ENCODE peak calls at places on chromosomes 1 and 21, in nine cellular contexts. E is heart left ventricle, V is uterus, Z is AG09309, T is AG10803, O is A549, H is BE2C, L is astrocyte of the spinal cord, U is IMR-90. B is an unnamed sample.

GRCh38 chr1:64082459-64082858 is 121.0 kb upstream of the UBE2U start:
- DNase-seq in V (no peak), L (peak), T (peak), H (no peak), Z (no peak), U (peak), O (no peak), E (no peak), B (no peak)

GRCh38 chr1:85940621-85941306 is 215.8 kb downstream of the COL24A1 start:
- DNase-seq in L (no peak), H (no peak), O (no peak), V (no peak), E (no peak), U (peak), Z (peak), T (peak), B (peak)

GRCh38 chr1:198747127-198747526 is 108.3 kb downstream of the PTPRC start:
- DNase-seq in E (no peak), H (no peak), Z (no peak), U (no peak), L (no peak), O (no peak), V (no peak), T (no peak), B (no peak)

GRCh38 chr1:66968574-66968973 is 43.8 kb downstream of the MIER1 start:
- DNase-seq in L (no peak), O (no peak), H (no peak), E (no peak), V (no peak), U (peak), Z (no peak), T (no peak), B (peak)

GRCh38 chr21:41368361-41369104 is 6.7 kb downstream of the MX2 start:
- DNase-seq in U (no peak), Z (no peak), T (no peak), L (no peak), E (no peak), H (no peak), O (no peak), V (no peak), B (no peak)

GRCh38 chr1:27098447-27099153 is 56.3 kb downstream of the SLC9A1 start:
- DNase-seq in O (no peak), Z (no peak), T (peak), L (no peak), U (no peak), V (no peak), E (no peak), H (no peak), B (no peak)

GRCh38 chr1:64536836-64537490 is 67.0 kb downstream of the CACHD1 start:
- DNase-seq in H (no peak), V (no peak), O (no peak), L (no peak), T (no peak), Z (no peak), E (no peak), U (no peak), B (no peak)

GRCh38 chr21:34912022-34912933 is 136.8 kb downstream of the RUNX1 start:
- DNase-seq in Z (no peak), U (no peak), H (no peak), O (no peak), T (peak), L (no peak), E (no peak), V (no peak), B (no peak)

GRCh38 chr1:63915121-63915520 is 141.3 kb downstream of the ROR1 start:
- DNase-seq in O (no peak), T (peak), V (no peak), E (no peak), Z (no peak), L (peak), U (peak), H (peak), B (peak)

GRCh38 chr21:29187939-29188338 is 57.5 kb downstream of the MAP3K7CL start:
- DNase-seq in U (peak), O (no peak), T (peak), E (no peak), Z (peak), V (peak), L (peak), H (no peak), B (peak)

GRCh38 chr1:204093756-204094155 is 20.8 kb downstream of the SOX13 start:
- DNase-seq in L (no peak), V (no peak), Z (no peak), H (no peak), T (no peak), O (no peak), U (no peak), E (no peak), B (no peak)

GRCh38 chr1:117695796-117696505 is 90.1 kb downstream of the TENT5C start:
- DNase-seq in O (no peak), H (no peak), U (peak), T (peak), V (peak), Z (peak), E (no peak), L (peak), B (peak)

GRCh38 chr1:172429324-172430127 is 9.0 kb downstream of the C1orf105 start:
- DNase-seq in O (peak), U (peak), H (peak), T (peak), E (no peak), L (peak), V (no peak), Z (peak), B (peak)

GRCh38 chr21:46667735-46668380 is 32.4 kb downstream of the PRMT2 start:
- DNase-seq in H (peak), U (peak), Z (no peak), T (peak), L (peak), E (no peak), V (no peak), O (no peak), B (peak)

GRCh38 chr1:169676001-169676400 is 35.4 kb downstream of the SELL start:
- DNase-seq in T (peak), L (peak), Z (peak), U (peak), H (no peak), O (no peak), V (no peak), E (no peak), B (peak)

GRCh38 chr1:116949213-116949985 is 39.7 kb downstream of the PTGFRN start:
- DNase-seq in U (no peak), L (no peak), E (peak), H (no peak), T (no peak), O (no peak), V (no peak), Z (no peak), B (no peak)

GRCh38 chr1:231628207-231628876 is 1.8 kb downstream of the DISC1 start:
- DNase-seq in E (no peak), V (no peak), H (peak), U (peak), O (no peak), Z (no peak), L (no peak), T (peak), B (peak)

GRCh38 chr1:231629132-231629531 is 2.5 kb downstream of the DISC1 start:
- DNase-seq in L (no peak), Z (no peak), O (no peak), U (no peak), V (no peak), T (no peak), H (no peak), E (peak), B (peak)

GRCh38 chr1:231626535-231626950 is at the start of gene DISC1:
- DNase-seq in U (peak), Z (peak), H (peak), T (peak), V (peak), E (peak), L (peak), O (peak), B (peak)

GRCh38 chr1:231626951-231627614 is 493 bp downstream of the DISC1 start:
- DNase-seq in T (peak), U (peak), Z (no peak), V (peak), O (peak), E (peak), L (peak), H (peak), B (peak)

DNA sequence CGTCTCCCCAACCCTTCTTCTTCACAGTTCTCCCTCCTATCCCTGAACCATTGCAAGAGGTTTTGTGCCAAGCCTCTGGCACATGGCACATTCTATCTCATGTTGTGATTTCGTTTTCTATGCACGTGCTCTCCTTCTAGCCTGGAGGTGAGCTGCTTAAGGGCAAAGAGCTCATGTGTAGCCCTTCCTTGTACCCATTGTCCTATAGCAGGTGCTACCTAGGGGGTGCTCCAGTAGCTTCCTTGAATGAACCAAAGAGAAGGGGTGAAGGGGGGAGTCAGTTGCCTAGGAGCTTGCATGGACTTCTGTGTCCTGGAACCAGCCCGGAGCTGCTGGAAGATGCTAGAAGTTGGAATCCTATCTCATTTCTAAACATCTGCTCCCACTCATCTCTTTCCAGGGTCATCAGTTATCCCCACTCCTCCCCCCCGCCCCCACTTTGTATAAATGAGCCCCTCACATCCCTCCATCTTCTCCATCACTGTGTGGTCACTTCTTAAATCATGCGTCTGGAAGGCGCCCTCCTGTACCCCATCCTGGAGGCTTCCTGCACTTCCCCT is 535 bp upstream of the DISC1 start:
- DNase-seq in T (no peak), E (no peak), V (no peak), L (no peak), O (no peak), U (no peak), H (no peak), Z (no peak), B (no peak)
- H3K4me3 ChIP-seq in T (peak), E (peak), V (peak), L (peak), O (peak), U (peak), H (peak), Z (peak), B (peak)

DNA sequence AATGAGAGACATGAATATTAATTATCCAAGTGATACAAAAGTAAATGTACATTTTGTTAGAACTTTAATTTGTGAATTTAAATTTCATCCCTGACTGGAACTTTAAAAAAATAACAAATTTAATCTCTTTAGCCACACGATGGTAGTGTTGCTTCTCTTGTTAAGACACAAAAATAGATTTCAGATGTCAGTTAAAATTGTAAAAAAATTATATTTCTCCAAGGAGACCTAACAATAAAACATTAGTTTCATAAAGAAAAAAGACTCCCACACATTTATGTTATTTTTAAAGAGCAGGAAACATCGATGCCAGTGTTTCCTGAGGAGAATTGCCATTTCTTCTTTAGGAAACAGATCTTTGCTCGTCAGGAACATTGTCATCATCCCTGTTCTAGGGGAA is 74.0 kb upstream of the DEPDC1 start:
- DNase-seq in U (no peak), E (no peak), H (no peak), L (no peak), O (no peak), T (no peak), V (no peak), Z (no peak), B (no peak)
- TF ChIP-seq CTCF in U (no peak), E (peak), H (no peak), L (no peak), O (peak), T (no peak), V (no peak), Z (no peak), B (no peak)

GRCh38 chr1:9910080-9910424 is at the start of gene CTNNBIP1:
- DNase-seq in E (no peak), H (no peak), L (no peak), O (peak), U (no peak), V (no peak), T (no peak), Z (no peak), B (no peak)

GRCh38 chr1:9910425-9911178 is 533 bp upstream of the CTNNBIP1 start:
- DNase-seq in O (peak), T (peak), U (peak), L (peak), H (peak), V (peak), E (peak), Z (peak), B (peak)

GRCh38 chr1:9907441-9907840 is 2.6 kb downstream of the CTNNBIP1 start:
- DNase-seq in Z (no peak), E (no peak), T (no peak), L (no peak), U (no peak), V (no peak), H (no peak), O (no peak), B (no peak)

GRCh38 chr1:9909222-9910046 is 635 bp downstream of the CTNNBIP1 start:
- DNase-seq in T (no peak), E (peak), U (no peak), L (no peak), V (peak), O (no peak), Z (no peak), H (no peak), B (no peak)

GRCh38 chr1:9908846-9909221 is 1.2 kb downstream of the CTNNBIP1 start:
- DNase-seq in U (no peak), T (no peak), V (no peak), O (no peak), L (no peak), E (no peak), Z (no peak), H (no peak), B (no peak)
- H3K4me3 ChIP-seq in U (peak), T (peak), V (peak), O (no peak), L (peak), E (peak), Z (peak), H (no peak), B (peak)

DNA sequence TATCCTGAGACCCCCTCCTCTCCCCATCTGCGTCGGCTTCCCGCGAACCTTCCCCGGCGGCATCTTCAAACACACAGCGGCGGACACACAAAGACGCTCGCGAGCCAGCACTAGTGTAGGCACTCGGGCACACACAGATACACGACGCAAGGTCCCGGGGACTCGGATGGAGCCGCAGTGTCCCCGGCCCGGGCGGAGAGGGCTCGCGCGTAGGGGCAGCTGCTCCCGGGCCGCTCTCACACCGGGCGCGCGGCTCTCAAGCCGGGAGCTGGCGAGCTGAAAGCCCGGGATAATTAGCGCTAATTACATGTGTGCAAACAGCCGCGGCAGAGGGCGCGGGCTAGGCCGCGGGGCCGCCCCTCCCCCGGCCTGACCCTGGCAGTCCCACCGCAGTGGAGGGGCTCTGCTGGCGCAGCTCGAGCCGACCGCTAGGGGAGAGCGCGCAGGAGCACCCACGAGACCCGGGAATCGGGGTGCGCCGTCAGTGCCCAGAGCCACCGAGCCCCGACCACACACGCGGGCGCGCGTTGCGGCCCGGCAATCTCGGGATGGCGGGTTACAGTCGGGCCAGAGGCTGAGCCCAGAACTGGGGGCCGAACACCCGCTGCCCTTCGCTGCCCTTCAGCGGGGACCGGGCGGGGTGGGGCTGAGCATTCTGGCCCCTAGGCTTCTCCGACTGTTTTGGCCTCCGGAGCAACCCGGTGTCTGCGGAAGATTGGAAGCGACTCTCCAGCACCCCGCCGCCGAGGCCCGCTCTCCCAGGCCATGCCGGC is 271.6 kb downstream of the FOXD2 start:
- DNase-seq in H (peak), V (no peak), O (peak), E (peak), T (no peak), Z (no peak), L (no peak), U (no peak), B (no peak)
- TF ChIP-seq CTCF in H (peak), V (no peak), O (peak), E (no peak), T (no peak), Z (peak), L (peak), U (no peak), B (peak)

DNA sequence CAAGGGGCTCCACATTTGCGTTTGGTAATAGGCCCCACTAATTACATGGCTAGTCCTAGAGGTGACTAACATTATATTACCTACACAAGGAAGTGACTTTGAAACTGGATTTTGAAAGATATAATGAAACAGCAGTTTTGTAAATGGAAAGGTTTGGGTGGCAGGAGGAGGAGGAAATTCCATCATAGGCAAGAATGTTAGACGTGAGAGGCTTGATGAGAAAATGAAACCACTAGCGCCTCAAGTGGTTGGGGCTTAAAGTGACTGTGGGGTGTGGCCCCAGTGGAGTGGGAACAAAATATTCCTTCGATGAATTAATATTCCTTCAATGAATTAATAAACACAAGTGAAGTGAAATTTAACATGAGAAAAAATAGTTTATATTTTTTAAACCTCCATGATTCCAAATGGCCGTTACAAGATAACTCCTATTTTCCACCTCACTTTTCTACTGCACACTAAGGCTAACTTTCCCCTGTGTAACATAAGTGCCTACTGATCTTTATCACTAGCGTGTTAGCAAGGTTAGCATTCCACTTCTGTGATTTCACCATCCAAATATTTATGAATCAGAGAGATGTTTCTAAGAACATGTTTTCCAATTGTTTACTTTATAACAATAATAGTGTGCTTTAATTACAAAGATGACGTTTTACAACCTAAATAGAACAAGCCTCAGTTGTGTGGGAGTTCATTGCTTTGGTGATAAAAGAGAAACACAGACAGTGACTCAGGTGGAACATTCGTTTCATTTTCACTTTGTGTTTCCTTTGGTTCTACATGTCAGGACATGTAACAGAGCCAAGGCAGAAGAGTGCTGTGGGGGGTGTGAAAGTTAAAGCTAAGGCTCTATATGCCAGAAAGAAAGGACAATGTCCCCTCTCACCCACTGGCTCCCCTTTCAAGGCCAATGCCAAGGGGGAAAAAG is 12.5 kb upstream of the ATF3 start:
- DNase-seq in H (no peak), V (no peak), U (peak), O (peak), E (no peak), T (peak), L (peak), Z (peak), B (peak)
- H3K4me3 ChIP-seq in H (no peak), V (no peak), U (peak), O (no peak), E (no peak), T (peak), L (no peak), Z (no peak), B (peak)

DNA sequence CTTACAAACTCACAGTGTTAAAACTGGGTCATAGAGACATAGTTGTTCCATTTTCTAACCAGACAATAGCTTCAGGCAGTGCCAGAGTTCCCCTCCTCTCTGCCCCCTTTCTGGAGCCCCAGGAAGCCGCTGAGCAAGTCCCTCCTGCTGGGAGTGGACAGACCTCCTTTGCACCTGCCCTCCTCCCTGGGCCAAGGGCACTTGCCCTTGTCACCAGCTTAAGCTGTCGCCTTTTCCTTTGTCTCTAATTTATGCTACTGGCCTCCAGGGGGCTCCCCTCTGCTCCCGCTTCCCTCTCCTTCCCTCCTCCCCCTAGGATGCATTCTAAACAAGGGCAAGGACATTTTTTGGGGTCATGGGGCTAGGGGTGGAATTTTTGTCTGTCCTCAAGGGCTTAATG is 182.4 kb downstream of the MIS18A start:
- DNase-seq in Z (no peak), O (peak), L (no peak), U (no peak), V (no peak), H (peak), T (peak), E (no peak), B (no peak)
- TF ChIP-seq CTCF in Z (peak), O (peak), L (peak), U (peak), V (no peak), H (peak), T (peak), E (peak), B (peak)

GRCh38 chr1:93348104-93348780 is 2.5 kb downstream of the DR1 start:
- DNase-seq in U (no peak), T (no peak), Z (no peak), H (no peak), E (no peak), V (no peak), O (no peak), L (no peak), B (no peak)
- H3K4me3 ChIP-seq in U (peak), T (peak), Z (peak), H (peak), E (peak), V (peak), O (peak), L (peak), B (peak)

GRCh38 chr1:153976819-153977249 is 640 bp downstream of the JTB start:
- DNase-seq in L (no peak), O (no peak), U (no peak), V (no peak), H (no peak), E (no peak), T (no peak), Z (no peak), B (no peak)
- TF ChIP-seq CTCF in L (no peak), O (no peak), U (no peak), V (no peak), H (no peak), E (no peak), T (no peak), Z (no peak), B (no peak)